ENCODE peak calls at places on chromosomes 13 and 19, in six cellular contexts. Z, X, J, P, W and D are unnamed samples.

GRCh38 chr19:51695702-51696315 is 2.7 kb downstream of the SPACA6 start:
- DNase-seq in W (no peak), J (no peak), X (no peak), Z (no peak), P (no peak), D (no peak)

GRCh38 chr13:98324105-98324504 is 147.0 kb upstream of the RNF113B start:
- DNase-seq in Z (no peak), W (peak; percentile 53), P (no peak), X (peak; percentile 75), J (peak; percentile 63), D (peak; percentile 22)

GRCh38 chr19:38707512-38708114 is 36.7 kb downstream of the CAPN12 start:
- DNase-seq in W (peak; percentile 25), Z (no peak), J (no peak), X (peak; percentile 57), P (no peak), D (no peak)

GRCh38 chr13:75749407-75749806 is 113.3 kb downstream of the LMO7 start:
- DNase-seq in J (peak; percentile 59), P (no peak), X (peak; percentile 45), Z (no peak), W (peak; percentile 29), D (no peak)

GRCh38 chr13:81487151-81487550 is 1146.2 kb upstream of the SPRY2 start:
- DNase-seq in X (peak; percentile 7), W (peak; percentile 0), P (no peak), Z (no peak), J (no peak), D (no peak)

GRCh38 chr13:45658586-45659235 is 43.2 kb upstream of the ERICH6B start:
- DNase-seq in P (no peak), Z (no peak), W (peak; percentile 55), J (no peak), X (peak; percentile 13), D (peak; percentile 12)

GRCh38 chr13:109348514-109349340 is 437.7 kb downstream of the IRS2 start:
- DNase-seq in Z (no peak), W (no peak), J (peak; percentile 41), X (peak; percentile 65), P (no peak), D (peak; percentile 44)

GRCh38 chr19:18915639-18916038 is 3.5 kb downstream of the COPE start:
- DNase-seq in W (no peak), Z (peak; percentile 41), X (peak; percentile 18), J (peak; percentile 47), P (no peak), D (peak; percentile 33)

GRCh38 chr19:15449620-15450527 is at the start of gene WIZ:
- DNase-seq in W (peak; percentile 70), P (no peak), X (peak; percentile 74), J (peak; percentile 67), Z (peak; percentile 74), D (peak; percentile 77)

DNA sequence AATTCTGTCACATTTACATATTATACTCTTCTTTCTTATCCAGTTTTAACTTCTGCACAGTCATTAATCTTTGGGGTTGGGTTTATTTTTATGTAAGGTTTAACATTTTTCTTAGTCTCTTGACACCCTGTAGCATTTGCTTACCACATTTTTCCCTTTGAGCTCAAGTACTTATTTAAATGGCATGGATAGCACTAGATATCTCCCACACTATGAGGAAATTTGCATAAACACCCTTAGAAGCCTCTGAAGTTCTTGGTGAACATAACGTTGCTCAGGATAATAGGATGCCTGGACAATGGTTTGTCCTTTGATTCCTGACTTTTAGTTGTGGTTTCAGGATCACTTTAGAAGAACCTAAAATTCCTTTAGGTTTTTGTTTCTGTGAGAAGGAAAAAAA is 338.9 kb downstream of the PCDH17 start:
- DNase-seq in X (no peak), Z (no peak), P (no peak), W (no peak), J (no peak), D (no peak)
- H3K4me3 ChIP-seq in X (no peak overlapping the region), Z (no peak overlapping the region), P (no peak overlapping the region), W (no peak overlapping the region), J (no peak overlapping the region), D (no peak overlapping the region)

GRCh38 chr19:3098141-3098514 is 4.0 kb downstream of the GNA11 start:
- DNase-seq in P (no peak), J (no peak), W (no peak), Z (no peak), X (no peak), D (peak; percentile 31)
- TF ChIP-seq CTCF in P (no peak), J (no peak), W (no peak), Z (no peak), X (no peak), D (no peak)

GRCh38 chr13:29850213-29850898 is at the start of gene UBL3:
- DNase-seq in P (no peak), J (peak; percentile 95), W (peak; percentile 94), X (peak; percentile 99), Z (peak; percentile 93), D (peak; percentile 97)

GRCh38 chr13:29847501-29847983 is 2.9 kb downstream of the UBL3 start:
- DNase-seq in Z (no peak), P (no peak), J (peak; percentile 59), W (peak; percentile 24), X (peak; percentile 65), D (peak; percentile 69)

GRCh38 chr13:29846475-29847256 is 3.8 kb downstream of the UBL3 start:
- DNase-seq in J (no peak), Z (no peak), W (no peak), X (peak; percentile 24), P (no peak), D (no peak)

GRCh38 chr13:29849731-29850212 is 645 bp downstream of the UBL3 start:
- DNase-seq in X (peak; percentile 70), Z (no peak), J (peak; percentile 46), W (peak; percentile 43), P (no peak), D (peak; percentile 51)

DNA sequence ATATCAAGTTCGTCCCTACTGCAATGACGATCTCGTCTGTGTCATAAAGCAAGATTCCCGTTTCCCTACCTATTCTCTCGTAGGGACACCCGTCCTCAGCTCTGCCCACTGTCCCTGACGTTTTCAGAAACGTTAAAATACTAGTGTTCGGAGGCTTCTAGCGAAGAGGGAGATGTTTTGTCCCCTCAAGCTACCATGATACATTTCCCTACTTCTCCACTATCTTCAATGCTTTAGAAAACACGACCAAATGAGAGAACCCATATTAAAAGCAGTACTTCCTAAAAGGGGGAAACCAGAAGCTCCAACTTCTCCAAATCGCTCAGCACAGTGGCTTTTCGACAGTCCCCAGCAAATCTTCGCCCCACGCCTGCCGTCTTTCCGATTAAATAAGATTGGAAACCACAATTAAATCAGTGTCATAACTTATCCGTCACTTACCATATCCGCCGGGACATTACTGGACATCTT is 1.3 kb downstream of the UBL3 start:
- DNase-seq in X (no peak), P (no peak), J (peak; percentile 36), W (peak; percentile 17), Z (peak; percentile 44), D (peak; percentile 37)
- H3K4me3 ChIP-seq in X (peak overlapping the region; percentile 67), P (peak overlapping the region; percentile 81), J (peak overlapping the region; percentile 90), W (peak overlapping the region; percentile 88), Z (peak overlapping the region; percentile 86), D (peak overlapping the region; percentile 78)

GRCh38 chr19:23286477-23286876 is 36.3 kb upstream of the ZNF724 start:
- DNase-seq in P (no peak), W (no peak), Z (peak; percentile 69), X (no peak), J (no peak), D (no peak)
- TF ChIP-seq CTCF in P (peak; percentile 34), W (peak; percentile 46), Z (peak; percentile 75), X (no peak), J (peak; percentile 25), D (peak; percentile 29)

GRCh38 chr19:1857648-1858326 is 5.6 kb downstream of the KLF16 start:
- DNase-seq in P (no peak), W (no peak), X (no peak), J (no peak), Z (no peak), D (no peak)

GRCh38 chr19:1860821-1861598 is 2.4 kb downstream of the KLF16 start:
- DNase-seq in W (no peak), X (no peak), J (no peak), P (no peak), Z (no peak), D (no peak)

GRCh38 chr19:1858412-1859081 is 4.8 kb downstream of the KLF16 start:
- DNase-seq in J (no peak), P (no peak), Z (no peak), W (no peak), X (no peak), D (no peak)

GRCh38 chr19:1860133-1860775 is 3.1 kb downstream of the KLF16 start:
- DNase-seq in Z (peak; percentile 62), P (no peak), X (peak; percentile 74), W (peak; percentile 78), J (peak; percentile 79), D (peak; percentile 78)

GRCh38 chr19:1859319-1859718 is 4.1 kb downstream of the KLF16 start:
- DNase-seq in W (no peak), P (no peak), X (no peak), Z (no peak), J (no peak), D (no peak)
- H3K4me3 ChIP-seq in W (no peak overlapping the region), P (peak overlapping the region; percentile 92), X (no peak overlapping the region), Z (no peak overlapping the region), J (no peak overlapping the region), D (no peak overlapping the region)

GRCh38 chr13:31166591-31166990 is 4.9 kb upstream of the HSPH1 start:
- DNase-seq in Z (no peak), X (no peak), P (no peak), W (no peak), J (no peak), D (no peak)

GRCh38 chr13:31172001-31172400 is 10.3 kb upstream of the HSPH1 start:
- DNase-seq in W (peak; percentile 16), J (peak; percentile 40), P (no peak), X (no peak), Z (no peak), D (peak; percentile 27)

GRCh38 chr13:31168736-31169135 is 7.0 kb upstream of the HSPH1 start:
- DNase-seq in Z (no peak), J (no peak), W (no peak), P (no peak), X (no peak), D (no peak)

GRCh38 chr13:31168166-31168565 is 6.5 kb upstream of the HSPH1 start:
- DNase-seq in X (no peak), P (no peak), J (no peak), W (no peak), Z (no peak), D (no peak)

GRCh38 chr13:31167490-31167889 is 5.8 kb upstream of the HSPH1 start:
- DNase-seq in J (no peak), W (no peak), X (no peak), P (no peak), Z (no peak), D (no peak)
- TF ChIP-seq CTCF in J (no peak), W (no peak), X (no peak), P (no peak), Z (no peak), D (no peak)

GRCh38 chr13:33509642-33510229 is 224.2 kb upstream of the STARD13 start:
- DNase-seq in Z (no peak), J (no peak), P (no peak), W (no peak), X (peak; percentile 53), D (no peak)
- H3K4me3 ChIP-seq in Z (no peak overlapping the region), J (no peak overlapping the region), P (no peak overlapping the region), W (no peak overlapping the region), X (no peak overlapping the region), D (no peak overlapping the region)